ENCODE peak calls at places on chromosome 11, in five cellular contexts. V, B, N, R and X are unnamed samples.

GRCh38 chr11:114125531-114125930 is 66.0 kb downstream of the ZBTB16 start:
- DNase-seq in N (no peak), B (no peak), R (no peak), V (no peak), X (no peak)

GRCh38 chr11:106077609-106078517 is at the start of gene AASDHPPT:
- DNase-seq in R (peak; percentile 40), V (peak; percentile 70), N (peak; percentile 11), B (peak; percentile 79), X (peak; percentile 18)

GRCh38 chr11:118491041-118491440 is 36.2 kb upstream of the TTC36 start:
- DNase-seq in B (no peak), N (no peak), V (peak; percentile 2), R (no peak), X (no peak)

GRCh38 chr11:44699497-44699896 is 27.3 kb upstream of the TSPAN18 start:
- DNase-seq in N (no peak), B (no peak), R (no peak), V (no peak), X (no peak)

GRCh38 chr11:92886243-92886905 is 83.1 kb upstream of the MTNR1B start:
- DNase-seq in V (peak; percentile 61), B (peak; percentile 37), R (peak; percentile 41), N (peak; percentile 66), X (peak; percentile 86)

GRCh38 chr11:27012254-27012921 is 18.5 kb downstream of the FIBIN start:
- DNase-seq in R (peak; percentile 88), V (peak; percentile 45), N (no peak), B (peak; percentile 72), X (no peak)

GRCh38 chr11:73404048-73404447 is 27.8 kb downstream of the RELT start:
- DNase-seq in B (peak; percentile 53), V (peak; percentile 70), R (no peak), N (peak; percentile 26), X (peak; percentile 91)

GRCh38 chr11:120197254-120197891 is 13.5 kb upstream of the OAF start:
- DNase-seq in N (no peak), R (no peak), V (peak; percentile 48), B (no peak), X (peak; percentile 81)

GRCh38 chr11:46673713-46674462 is 26.5 kb downstream of the ARHGAP1 start:
- DNase-seq in V (no peak), R (no peak), N (no peak), B (no peak), X (no peak)
- H3K36me3 ChIP-seq in V (peaks cover 22% of the 10 kb centered on the region), R (peaks cover 14% of the 10 kb centered on the region), N (peaks cover 72% of the 10 kb centered on the region), B (peaks cover 5% of the 10 kb centered on the region), X (peaks cover 52% of the 10 kb centered on the region)

GRCh38 chr11:3156282-3156660 is 8.8 kb downstream of the OSBPL5 start:
- DNase-seq in N (no peak), B (no peak), R (no peak), V (no peak), X (peak; percentile 76)
- H3K27ac ChIP-seq in N (no peak overlapping the region), B (no peak overlapping the region), R (peak overlapping the region; percentile 90), V (peak overlapping the region; percentile 74), X (peak overlapping the region; percentile 77)

GRCh38 chr11:84824624-84825023 is 802.5 kb downstream of the DLG2 start:
- DNase-seq in V (peak; percentile 37), N (no peak), B (no peak), R (no peak), X (no peak)
- H2AFZ ChIP-seq in V (no peak overlapping the region), N (no peak overlapping the region), B (no peak overlapping the region), R (no peak overlapping the region), X (no peak overlapping the region)

DNA sequence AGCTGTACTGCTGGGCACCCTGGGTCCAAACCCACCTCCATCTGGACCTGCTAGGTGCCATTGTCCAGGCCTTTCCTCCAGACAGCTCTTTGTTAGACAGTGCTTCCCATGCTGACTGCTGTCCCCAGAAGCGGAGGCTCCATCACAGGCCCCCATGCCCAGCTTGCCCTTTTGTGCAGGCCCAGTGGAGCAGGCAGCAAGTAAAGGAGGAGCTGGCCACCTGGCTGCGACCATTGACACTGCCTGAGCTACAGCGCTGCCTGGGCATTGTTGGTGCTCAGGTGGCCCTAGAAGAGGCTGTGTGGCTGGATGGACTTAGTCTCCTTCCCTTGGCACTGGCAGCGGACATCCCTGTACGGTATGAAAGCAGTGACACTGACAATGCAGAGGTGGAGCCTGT is 1.5 kb downstream of the DNHD1 start:
- DNase-seq in B (no peak), R (no peak), N (no peak), V (no peak), X (no peak)
- H3K36me3 ChIP-seq in B (no peaks in the 10 kb centered on the region), R (peaks cover 5% of the 10 kb centered on the region), N (peaks cover 33% of the 10 kb centered on the region), V (no peaks in the 10 kb centered on the region), X (peaks cover 8% of the 10 kb centered on the region)

GRCh38 chr11:108797578-108798100 is 132.8 kb downstream of the DDX10 start:
- DNase-seq in V (no peak), R (no peak), N (no peak), B (no peak), X (no peak)
- H3K27ac ChIP-seq in V (no peak overlapping the region), R (no peak overlapping the region), N (no peak overlapping the region), B (no peak overlapping the region), X (no peak overlapping the region)

GRCh38 chr11:75262436-75262835 is 21.9 kb downstream of the TPBGL start:
- DNase-seq in N (no peak), B (no peak), R (no peak), V (no peak), X (peak; percentile 21)

GRCh38 chr11:75261902-75262361 is 21.4 kb downstream of the TPBGL start:
- DNase-seq in B (no peak), V (no peak), N (no peak), R (no peak), X (peak; percentile 25)

GRCh38 chr11:75260396-75260795 is 19.8 kb downstream of the TPBGL start:
- DNase-seq in N (no peak), R (no peak), B (no peak), V (no peak), X (peak; percentile 72)

GRCh38 chr11:75262961-75263852 is 22.6 kb downstream of the TPBGL start:
- DNase-seq in R (no peak), V (no peak), B (peak; percentile 17), N (no peak), X (peak; percentile 42)

DNA sequence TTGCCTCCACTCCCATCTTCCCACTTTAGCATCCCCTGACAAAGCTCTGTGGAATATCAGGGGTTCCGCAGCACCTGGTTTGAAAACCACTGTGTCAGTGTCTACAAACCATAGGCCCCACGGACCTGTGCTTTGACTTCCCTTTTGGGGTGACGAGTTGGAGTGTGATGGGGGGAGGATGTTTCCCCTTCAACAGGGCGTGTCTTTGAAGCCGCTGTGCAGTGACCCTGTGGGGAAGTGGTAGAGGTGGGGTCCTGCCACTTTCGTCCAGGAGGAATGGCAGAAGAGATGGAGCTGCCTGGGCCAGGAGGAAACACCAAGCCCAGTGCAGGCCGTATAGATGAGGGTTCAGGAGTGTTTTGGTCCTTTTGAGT is 20.9 kb downstream of the TPBGL start:
- DNase-seq in B (no peak), N (no peak), V (no peak), R (no peak), X (peak; percentile 71)
- H2AFZ ChIP-seq in B (no peak overlapping the region), N (no peak overlapping the region), V (no peak overlapping the region), R (no peak overlapping the region), X (no peak overlapping the region)